ENCODE peak calls at places on chromosomes 12 and 14, in five cellular contexts. One of them, this sample, is unnamed.

GRCh38 chr14:71321556-71322315 is 414.5 kb downstream of the PCNX1 start:
- DNase-seq in HL-60: no peak
- DNase-seq in choroid plexus epithelial cell: peak; percentile 74
- DNase-seq in prostate gland: peak; percentile 37
- DNase-seq in AG04449: no peak
- DNase-seq in this sample: peak; percentile 73

GRCh38 chr12:101792046-101792931 is 38.5 kb downstream of the GNPTAB start:
- DNase-seq in HL-60: no peak
- DNase-seq in AG04449: no peak
- DNase-seq in choroid plexus epithelial cell: peak; percentile 43
- DNase-seq in prostate gland: no peak
- DNase-seq in this sample: peak; percentile 10

GRCh38 chr12:127632431-127632830 is 634.5 kb upstream of the TMEM132C start:
- DNase-seq in AG04449: no peak
- DNase-seq in HL-60: no peak
- DNase-seq in choroid plexus epithelial cell: no peak
- DNase-seq in prostate gland: no peak
- DNase-seq in this sample: no peak

GRCh38 chr12:5083955-5084849 is 40.5 kb downstream of the KCNA5 start:
- DNase-seq in prostate gland: peak; percentile 49
- DNase-seq in HL-60: peak; percentile 7
- DNase-seq in AG04449: no peak
- DNase-seq in choroid plexus epithelial cell: peak; percentile 77
- DNase-seq in this sample: peak; percentile 79

GRCh38 chr12:52120951-52121847 is 41.7 kb downstream of the SMIM41 start:
- DNase-seq in choroid plexus epithelial cell: no peak
- DNase-seq in HL-60: no peak
- DNase-seq in prostate gland: no peak
- DNase-seq in AG04449: no peak
- DNase-seq in this sample: no peak

GRCh38 chr12:119182701-119183493 is 4.2 kb downstream of the HSPB8 start:
- DNase-seq in AG04449: no peak
- DNase-seq in prostate gland: no peak
- DNase-seq in HL-60: no peak
- DNase-seq in choroid plexus epithelial cell: peak; percentile 29
- DNase-seq in this sample: peak; percentile 82

GRCh38 chr12:6946033-6946919 is 2.5 kb downstream of the C12orf57 start:
- DNase-seq in prostate gland: peak; percentile 97
- DNase-seq in HL-60: peak; percentile 90
- DNase-seq in AG04449: no peak
- DNase-seq in choroid plexus epithelial cell: no peak
- DNase-seq in this sample: no peak

GRCh38 chr14:104253223-104253822 is 114.9 kb downstream of the KIF26A start:
- DNase-seq in HL-60: no peak
- DNase-seq in AG04449: no peak
- DNase-seq in prostate gland: no peak
- DNase-seq in choroid plexus epithelial cell: no peak
- DNase-seq in this sample: no peak

GRCh38 chr14:96929969-96930368 is 132.8 kb downstream of the VRK1 start:
- DNase-seq in choroid plexus epithelial cell: no peak
- DNase-seq in prostate gland: no peak
- DNase-seq in HL-60: no peak
- DNase-seq in AG04449: no peak
- DNase-seq in this sample: no peak

GRCh38 chr14:94690896-94691657 is 78.8 kb downstream of the GSC start:
- DNase-seq in HL-60: no peak
- DNase-seq in prostate gland: no peak
- DNase-seq in AG04449: no peak
- DNase-seq in choroid plexus epithelial cell: no peak
- DNase-seq in this sample: no peak

GRCh38 chr14:92988786-92989755 is 66.1 kb downstream of the CHGA start:
- DNase-seq in HL-60: no peak
- DNase-seq in prostate gland: no peak
- DNase-seq in AG04449: no peak
- DNase-seq in choroid plexus epithelial cell: no peak
- DNase-seq in this sample: no peak

GRCh38 chr12:69150083-69150795 is 89.1 kb upstream of the CPSF6 start:
- DNase-seq in HL-60: no peak
- DNase-seq in choroid plexus epithelial cell: no peak
- DNase-seq in AG04449: no peak
- DNase-seq in prostate gland: peak; percentile 13
- DNase-seq in this sample: no peak

GRCh38 chr14:100440758-100441203 is 117.6 kb downstream of the SLC25A47 start:
- DNase-seq in prostate gland: no peak
- DNase-seq in AG04449: no peak
- DNase-seq in choroid plexus epithelial cell: peak; percentile 33
- DNase-seq in HL-60: no peak
- DNase-seq in this sample: peak; percentile 41

GRCh38 chr14:29926701-29927595 is 699 bp downstream of the PRKD1 start:
- DNase-seq in AG04449: no peak
- DNase-seq in HL-60: peak; percentile 2
- DNase-seq in choroid plexus epithelial cell: peak; percentile 42
- DNase-seq in prostate gland: peak; percentile 54
- DNase-seq in this sample: peak; percentile 32

GRCh38 chr14:61369097-61369496 is 47.7 kb downstream of the PRKCH start:
- DNase-seq in HL-60: no peak
- DNase-seq in choroid plexus epithelial cell: no peak
- DNase-seq in prostate gland: no peak
- DNase-seq in AG04449: no peak
- DNase-seq in this sample: no peak

GRCh38 chr12:11894890-11895289 is 175.8 kb upstream of the BCL2L14 start:
- DNase-seq in choroid plexus epithelial cell: no peak
- DNase-seq in prostate gland: no peak
- DNase-seq in HL-60: no peak
- DNase-seq in AG04449: no peak
- DNase-seq in this sample: no peak

GRCh38 chr12:89709994-89710872 is 1.6 kb upstream of the ATP2B1 start:
- DNase-seq in HL-60: peak; percentile 41
- DNase-seq in prostate gland: peak; percentile 40
- DNase-seq in AG04449: no peak
- DNase-seq in choroid plexus epithelial cell: peak; percentile 51
- DNase-seq in this sample: no peak

GRCh38 chr12:32884962-32885361 is 11.6 kb downstream of the PKP2 start:
- DNase-seq in AG04449: no peak
- DNase-seq in prostate gland: no peak
- DNase-seq in choroid plexus epithelial cell: no peak
- DNase-seq in HL-60: no peak
- DNase-seq in this sample: no peak

GRCh38 chr14:24224618-24225071 is 7.5 kb downstream of the NEDD8 start:
- DNase-seq in choroid plexus epithelial cell: peak; percentile 91
- DNase-seq in prostate gland: no peak
- DNase-seq in AG04449: no peak
- DNase-seq in HL-60: no peak
- DNase-seq in this sample: peak; percentile 76

GRCh38 chr12:111351026-111351425 is 17.9 kb downstream of the PHETA1 start:
- DNase-seq in HL-60: no peak
- DNase-seq in prostate gland: no peak
- DNase-seq in AG04449: no peak
- DNase-seq in choroid plexus epithelial cell: no peak
- DNase-seq in this sample: no peak

GRCh38 chr12:109710279-109710746 is 3.3 kb upstream of the FAM222A start:
- DNase-seq in choroid plexus epithelial cell: no peak
- DNase-seq in AG04449: no peak
- DNase-seq in HL-60: no peak
- DNase-seq in prostate gland: no peak
- DNase-seq in this sample: no peak

GRCh38 chr14:78754059-78754458 is 583.9 kb downstream of the NRXN3 start:
- DNase-seq in HL-60: no peak
- DNase-seq in AG04449: no peak
- DNase-seq in prostate gland: no peak
- DNase-seq in choroid plexus epithelial cell: no peak
- DNase-seq in this sample: no peak

GRCh38 chr14:78762331-78762730 is 592.2 kb downstream of the NRXN3 start:
- DNase-seq in choroid plexus epithelial cell: no peak
- DNase-seq in AG04449: no peak
- DNase-seq in HL-60: no peak
- DNase-seq in prostate gland: no peak
- DNase-seq in this sample: no peak

GRCh38 chr14:78752789-78753188 is 582.6 kb downstream of the NRXN3 start:
- DNase-seq in choroid plexus epithelial cell: no peak
- DNase-seq in prostate gland: no peak
- DNase-seq in AG04449: no peak
- DNase-seq in HL-60: no peak
- DNase-seq in this sample: no peak

GRCh38 chr14:78763746-78764145 is 593.6 kb downstream of the NRXN3 start:
- DNase-seq in prostate gland: no peak
- DNase-seq in choroid plexus epithelial cell: no peak
- DNase-seq in HL-60: no peak
- DNase-seq in AG04449: no peak
- DNase-seq in this sample: no peak

DNA sequence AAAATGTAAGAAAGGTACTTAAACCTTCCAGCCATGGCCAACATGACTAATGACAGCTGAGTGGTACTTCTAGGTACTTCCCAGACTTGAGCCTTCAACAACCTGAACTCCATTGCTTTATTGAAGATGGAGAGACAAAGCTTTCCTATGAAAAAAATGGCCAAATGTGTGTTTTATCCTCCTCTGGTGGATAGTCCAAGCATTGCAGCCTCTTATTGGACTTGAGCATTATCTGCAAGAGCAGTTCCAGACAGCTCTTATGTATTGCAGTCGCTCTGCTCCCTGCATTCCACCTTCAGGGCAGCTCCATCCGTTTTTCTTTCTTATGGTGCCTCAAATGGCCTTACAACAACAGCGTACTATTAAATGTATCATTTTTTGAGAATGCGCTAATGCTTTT is 588.2 kb downstream of the NRXN3 start:
- DNase-seq in prostate gland: no peak
- DNase-seq in AG04449: no peak
- DNase-seq in HL-60: no peak
- DNase-seq in choroid plexus epithelial cell: peak; percentile 60
- DNase-seq in this sample: peak; percentile 31
- TF ChIP-seq CTCF in prostate gland: no peak
- TF ChIP-seq CTCF in AG04449: peak; percentile 37
- TF ChIP-seq CTCF in HL-60: peak; percentile 43
- TF ChIP-seq CTCF in choroid plexus epithelial cell: peak; percentile 68
- TF ChIP-seq CTCF in this sample: peak; percentile 59

GRCh38 chr14:55540847-55541773 is 38.9 kb upstream of the KTN1 start:
- DNase-seq in AG04449: no peak
- DNase-seq in prostate gland: no peak
- DNase-seq in HL-60: no peak
- DNase-seq in choroid plexus epithelial cell: peak; percentile 17
- DNase-seq in this sample: peak; percentile 9
- H3K4me3 ChIP-seq in AG04449: no peak overlapping the region
- H3K4me3 ChIP-seq in prostate gland: no peak overlapping the region
- H3K4me3 ChIP-seq in HL-60: no peak overlapping the region
- H3K4me3 ChIP-seq in choroid plexus epithelial cell: no peak overlapping the region
- H3K4me3 ChIP-seq in this sample: no peak overlapping the region

DNA sequence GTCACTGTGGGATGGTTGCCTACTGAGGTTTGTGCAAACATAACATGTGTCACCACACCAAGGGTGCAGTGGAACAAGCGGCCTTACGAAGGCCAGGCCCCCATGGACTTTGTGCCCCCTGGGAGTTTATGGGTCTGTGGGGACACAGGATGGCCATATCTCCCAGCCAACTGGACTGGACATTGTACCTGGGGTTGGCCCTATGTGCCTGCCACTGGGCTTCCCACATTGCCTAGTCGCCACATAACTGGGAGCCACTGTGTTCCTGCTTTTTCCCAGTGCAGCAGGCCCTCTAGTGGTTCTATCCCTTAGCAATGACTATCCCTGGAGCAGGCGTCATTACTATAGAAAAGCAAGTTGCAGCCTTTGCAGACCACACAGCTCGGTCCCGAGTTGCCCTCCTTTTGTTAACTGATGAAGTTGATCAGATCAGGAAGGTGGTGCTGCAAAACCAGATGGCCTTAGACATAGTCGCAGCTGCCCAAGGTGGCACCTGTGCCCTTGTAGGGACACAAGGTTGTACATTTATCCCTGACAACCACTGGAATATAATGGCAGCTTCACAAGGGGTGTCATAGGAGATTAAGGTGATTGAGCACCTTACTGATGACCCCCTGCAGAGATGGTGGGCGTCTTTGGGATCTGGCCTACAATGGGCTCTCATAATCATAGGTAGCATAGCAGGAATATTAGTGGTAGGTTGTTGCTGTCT is 15.2 kb upstream of the RNASE12 start:
- DNase-seq in choroid plexus epithelial cell: peak; percentile 62
- DNase-seq in prostate gland: peak; percentile 26
- DNase-seq in HL-60: peak; percentile 74
- DNase-seq in AG04449: no peak
- DNase-seq in this sample: peak; percentile 50
- TF ChIP-seq CTCF in choroid plexus epithelial cell: peak; percentile 77
- TF ChIP-seq CTCF in prostate gland: no peak
- TF ChIP-seq CTCF in HL-60: peak; percentile 46
- TF ChIP-seq CTCF in AG04449: peak; percentile 48
- TF ChIP-seq CTCF in this sample: peak; percentile 66

DNA sequence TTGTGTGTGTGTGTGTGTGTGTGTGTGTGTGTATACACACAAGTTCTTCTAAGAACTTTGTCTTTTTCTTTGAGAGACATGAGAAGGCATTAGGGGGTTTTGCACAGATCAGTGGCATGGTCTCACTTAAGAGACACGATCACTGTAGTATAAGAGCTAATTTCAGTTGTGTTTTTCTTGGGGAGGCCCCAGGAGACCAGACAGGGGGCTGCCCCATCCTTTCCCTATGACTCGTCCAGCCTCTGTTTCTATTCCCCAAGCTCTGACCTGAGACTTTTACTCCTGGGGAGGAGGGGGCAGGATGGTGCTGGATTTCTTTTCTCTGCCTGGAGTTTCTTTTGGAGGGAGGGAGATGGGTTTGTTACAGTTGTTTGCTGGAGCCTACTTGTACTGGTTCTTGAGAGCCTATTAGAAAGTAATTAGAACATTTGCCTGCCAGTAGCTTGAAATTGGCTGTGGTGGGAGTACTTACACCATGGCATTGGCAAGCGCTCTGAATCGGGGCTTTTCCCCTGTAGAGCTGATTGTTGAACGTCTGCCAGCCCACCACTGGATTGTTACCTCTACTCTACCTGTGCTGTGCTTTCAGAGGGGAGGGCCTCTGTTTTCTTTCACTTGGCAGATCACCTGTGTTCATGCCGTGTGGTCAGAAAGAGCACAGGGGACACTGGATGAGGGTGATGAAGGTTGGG is 109.5 kb downstream of the TSPAN9 start:
- DNase-seq in AG04449: no peak
- DNase-seq in choroid plexus epithelial cell: no peak
- DNase-seq in HL-60: no peak
- DNase-seq in prostate gland: no peak
- DNase-seq in this sample: no peak
- H3K4me3 ChIP-seq in AG04449: no peak overlapping the region
- H3K4me3 ChIP-seq in choroid plexus epithelial cell: no peak overlapping the region
- H3K4me3 ChIP-seq in HL-60: no peak overlapping the region
- H3K4me3 ChIP-seq in prostate gland: no peak overlapping the region
- H3K4me3 ChIP-seq in this sample: no peak overlapping the region

GRCh38 chr12:54217774-54218221 is 29.0 kb upstream of the SMUG1 start:
- DNase-seq in HL-60: no peak
- DNase-seq in prostate gland: no peak
- DNase-seq in AG04449: no peak
- DNase-seq in choroid plexus epithelial cell: peak; percentile 28
- DNase-seq in this sample: no peak
- TF ChIP-seq CTCF in HL-60: no peak
- TF ChIP-seq CTCF in prostate gland: no peak
- TF ChIP-seq CTCF in AG04449: no peak
- TF ChIP-seq CTCF in choroid plexus epithelial cell: no peak
- TF ChIP-seq CTCF in this sample: no peak

DNA sequence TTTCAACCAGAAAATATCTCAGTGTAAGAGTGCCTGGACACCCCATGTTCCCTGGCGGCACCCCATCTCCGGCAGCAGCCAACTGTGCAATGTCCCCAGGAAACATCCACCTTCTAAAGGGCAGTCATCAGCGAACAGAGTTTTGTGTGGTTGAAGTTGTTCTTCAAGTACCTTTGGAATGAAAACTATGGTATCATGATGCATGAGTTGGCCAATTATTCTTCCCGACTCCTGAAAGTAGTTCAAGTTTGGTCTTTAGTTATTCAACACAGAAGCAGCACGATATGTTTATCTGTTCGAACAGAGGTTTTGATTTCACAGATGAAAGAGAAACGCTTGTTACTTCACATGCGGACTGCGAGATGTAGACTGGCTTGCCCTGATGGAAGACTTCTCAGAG is 21.1 kb upstream of the TTC7B start:
- DNase-seq in choroid plexus epithelial cell: no peak
- DNase-seq in HL-60: no peak
- DNase-seq in AG04449: no peak
- DNase-seq in prostate gland: no peak
- DNase-seq in this sample: no peak
- H3K4me3 ChIP-seq in choroid plexus epithelial cell: no peak overlapping the region
- H3K4me3 ChIP-seq in HL-60: no peak overlapping the region
- H3K4me3 ChIP-seq in AG04449: no peak overlapping the region
- H3K4me3 ChIP-seq in prostate gland: no peak overlapping the region
- H3K4me3 ChIP-seq in this sample: no peak overlapping the region

This sample was measured in fibroblast of the aortic adventitia.